ENCODE peak calls at places on chromosomes 11 and 22, in six cellular contexts. C, T, J, A, Y and V are unnamed samples.

GRCh38 chr11:117546431-117547160 is 218.9 kb downstream of the CEP164 start:
- DNase-seq in C (no peak), T (no peak), J (no peak), A (no peak), Y (peak), V (no peak)

GRCh38 chr11:33695051-33695566 is 5.5 kb downstream of the C11orf91 start:
- DNase-seq in C (no peak), T (no peak), J (no peak), A (no peak), Y (no peak), V (no peak)

GRCh38 chr11:68216171-68216938 is 3.3 kb upstream of the KMT5B start:
- DNase-seq in C (no peak), T (no peak), J (no peak), A (peak), Y (no peak), V (no peak)

GRCh38 chr11:78149646-78150045 is 10.2 kb upstream of the ALG8 start:
- DNase-seq in C (no peak), T (no peak), J (no peak), A (no peak), Y (no peak), V (no peak)

GRCh38 chr11:134332189-134332631 is 422 bp downstream of the GLB1L2 start:
- DNase-seq in C (peak), T (peak), J (no peak), A (no peak), Y (peak), V (peak)

GRCh38 chr11:61949169-61950034 is 749 bp upstream of the BEST1 start:
- DNase-seq in C (peak), T (peak), J (no peak), A (no peak), Y (peak), V (no peak)

GRCh38 chr11:108914981-108915380 is 250.1 kb downstream of the DDX10 start:
- DNase-seq in C (no peak), T (no peak), J (no peak), A (no peak), Y (no peak), V (no peak)

GRCh38 chr11:27266125-27266524 is 96.9 kb downstream of the CCDC34 start:
- DNase-seq in C (no peak), T (no peak), J (no peak), A (no peak), Y (no peak), V (no peak)

GRCh38 chr22:45280583-45280972 is 4.2 kb upstream of the UPK3A start:
- DNase-seq in C (no peak), T (no peak), J (no peak), A (no peak), Y (no peak), V (no peak)

GRCh38 chr22:50175921-50176849 is 5.7 kb downstream of the PANX2 start:
- DNase-seq in C (no peak), T (no peak), J (no peak), A (no peak), Y (no peak), V (no peak)